ENCODE peak calls at places on chromosomes 5 and 9, in six cellular contexts. One of them, this sample, is unnamed.

GRCh38 chr5:55600536-55601208 is 65.9 kb upstream of the PLPP1 start:
- DNase-seq in A549: peak; percentile 21
- DNase-seq in NB4: peak; percentile 11
- DNase-seq in HepG2: no peak
- DNase-seq in GM12878: no peak
- DNase-seq in K562: no peak
- DNase-seq in this sample: peak; percentile 63

GRCh38 chr5:39730011-39730410 is 305.2 kb upstream of the DAB2 start:
- DNase-seq in HepG2: no peak
- DNase-seq in K562: no peak
- DNase-seq in NB4: no peak
- DNase-seq in GM12878: no peak
- DNase-seq in A549: peak; percentile 23
- DNase-seq in this sample: no peak

GRCh38 chr5:9239071-9239470 is 306.8 kb downstream of the SEMA5A start:
- DNase-seq in A549: no peak
- DNase-seq in HepG2: no peak
- DNase-seq in K562: no peak
- DNase-seq in NB4: no peak
- DNase-seq in GM12878: no peak
- DNase-seq in this sample: no peak

GRCh38 chr5:140324834-140325195 is 21.6 kb downstream of the HBEGF start:
- DNase-seq in K562: no peak
- DNase-seq in NB4: no peak
- DNase-seq in A549: no peak
- DNase-seq in HepG2: no peak
- DNase-seq in GM12878: no peak
- DNase-seq in this sample: no peak

GRCh38 chr5:143065996-143066522 is 295.9 kb downstream of the ARHGAP26 start:
- DNase-seq in GM12878: no peak
- DNase-seq in A549: no peak
- DNase-seq in HepG2: no peak
- DNase-seq in NB4: no peak
- DNase-seq in K562: no peak
- DNase-seq in this sample: no peak

GRCh38 chr9:35691325-35691631 is 1.6 kb upstream of the TPM2 start:
- DNase-seq in NB4: no peak
- DNase-seq in A549: no peak
- DNase-seq in HepG2: no peak
- DNase-seq in GM12878: no peak
- DNase-seq in K562: no peak
- DNase-seq in this sample: no peak

GRCh38 chr5:136174021-136174659 is 18.8 kb downstream of the SMIM32 start:
- DNase-seq in GM12878: peak; percentile 12
- DNase-seq in NB4: peak; percentile 52
- DNase-seq in K562: peak; percentile 39
- DNase-seq in A549: peak; percentile 72
- DNase-seq in HepG2: peak; percentile 67
- DNase-seq in this sample: peak; percentile 57

GRCh38 chr5:149809919-149810691 is 80.0 kb downstream of the PPARGC1B start:
- DNase-seq in HepG2: no peak
- DNase-seq in GM12878: no peak
- DNase-seq in A549: no peak
- DNase-seq in NB4: no peak
- DNase-seq in K562: peak; percentile 41
- DNase-seq in this sample: no peak

GRCh38 chr5:133859073-133859472 is 109.4 kb downstream of the C5orf15 start:
- DNase-seq in NB4: no peak
- DNase-seq in HepG2: no peak
- DNase-seq in GM12878: no peak
- DNase-seq in K562: no peak
- DNase-seq in A549: no peak
- DNase-seq in this sample: no peak

DNA sequence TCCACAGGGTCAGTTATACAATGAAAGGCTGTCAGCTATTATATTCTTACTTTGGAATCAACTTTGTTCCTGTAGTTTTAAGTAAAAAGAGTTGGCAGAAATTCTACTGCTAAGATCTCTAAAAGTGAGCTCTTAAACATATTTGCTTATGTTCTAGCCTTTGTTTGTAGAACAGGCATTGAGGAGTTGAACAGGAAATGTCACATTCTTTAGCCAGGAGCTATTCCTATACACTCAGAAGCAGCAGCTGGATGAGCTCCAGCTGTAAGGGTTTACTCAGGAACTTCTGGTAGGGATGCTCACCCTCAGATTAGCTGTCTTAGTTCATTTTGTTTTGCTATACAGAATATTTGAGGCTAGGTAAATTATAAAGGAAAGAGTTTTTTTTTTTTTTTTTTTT is 22.4 kb upstream of the SPINK14 start:
- DNase-seq in A549: no peak
- DNase-seq in HepG2: peak; percentile 77
- DNase-seq in GM12878: no peak
- DNase-seq in K562: no peak
- DNase-seq in NB4: no peak
- DNase-seq in this sample: peak; percentile 90
- TF ChIP-seq MAX in A549: no peak
- TF ChIP-seq MAX in HepG2: no peak
- TF ChIP-seq MAX in GM12878: no peak
- TF ChIP-seq MAX in K562: no peak
- TF ChIP-seq MAX in NB4: no peak
- TF ChIP-seq MAX in this sample: no peak

DNA sequence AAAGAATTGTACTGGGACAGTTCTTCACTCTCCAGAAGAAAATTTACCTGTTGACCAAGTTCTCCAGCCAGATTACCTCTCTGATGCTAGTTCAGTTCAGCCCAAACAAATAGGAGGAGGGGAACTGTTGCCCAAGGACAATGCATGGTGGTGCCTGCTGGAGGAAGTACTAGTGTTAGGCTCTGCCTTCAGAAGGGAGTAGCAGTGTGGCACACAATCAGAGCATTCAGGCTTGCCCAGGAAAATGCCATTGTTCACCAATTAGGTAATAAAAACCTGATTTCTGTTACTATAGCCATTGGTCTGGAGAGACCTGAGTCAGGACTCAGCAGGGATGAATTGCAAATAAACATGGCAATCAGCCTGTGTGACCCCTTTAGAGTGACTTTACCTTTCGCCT is 720.8 kb upstream of the ZNF608 start:
- DNase-seq in GM12878: no peak
- DNase-seq in K562: no peak
- DNase-seq in HepG2: no peak
- DNase-seq in A549: no peak
- DNase-seq in NB4: no peak
- DNase-seq in this sample: no peak
- TF ChIP-seq MYC in GM12878: no peak
- TF ChIP-seq MYC in K562: no peak
- TF ChIP-seq MYC in HepG2: no peak
- TF ChIP-seq MYC in A549: no peak
- TF ChIP-seq MYC in NB4: no peak
- TF ChIP-seq MYC in this sample: no peak

GRCh38 chr5:98128846-98129245 is 644.6 kb upstream of the RGMB start:
- DNase-seq in HepG2: no peak
- DNase-seq in GM12878: no peak
- DNase-seq in A549: no peak
- DNase-seq in NB4: no peak
- DNase-seq in K562: no peak
- DNase-seq in this sample: no peak
- TF ChIP-seq MAX in HepG2: no peak
- TF ChIP-seq MAX in GM12878: no peak
- TF ChIP-seq MAX in A549: no peak
- TF ChIP-seq MAX in NB4: no peak
- TF ChIP-seq MAX in K562: no peak
- TF ChIP-seq MAX in this sample: no peak

DNA sequence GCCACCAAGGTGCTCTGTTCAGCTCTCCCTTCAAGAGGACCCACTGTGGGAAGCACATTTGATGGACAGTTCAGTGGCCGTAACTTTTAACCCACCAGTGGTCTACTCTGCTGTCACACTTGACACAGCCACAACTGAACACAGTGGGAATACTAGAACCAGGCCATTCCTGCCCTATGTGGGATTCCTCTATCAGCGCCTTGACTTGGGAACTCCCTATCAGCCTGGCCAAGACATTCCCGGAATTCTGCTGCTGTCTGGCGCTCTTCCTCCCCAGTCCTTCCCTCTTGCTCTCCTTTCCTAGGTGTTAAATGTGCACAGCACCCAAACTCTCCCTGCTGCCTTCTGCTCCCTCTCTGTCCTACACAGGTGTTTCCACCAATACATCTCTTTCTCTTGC is 23.1 kb upstream of the SH3PXD2B start:
- DNase-seq in K562: no peak
- DNase-seq in GM12878: no peak
- DNase-seq in HepG2: no peak
- DNase-seq in A549: no peak
- DNase-seq in NB4: no peak
- DNase-seq in this sample: no peak
- TF ChIP-seq MYC in K562: no peak
- TF ChIP-seq MYC in GM12878: no peak
- TF ChIP-seq MYC in HepG2: no peak
- TF ChIP-seq MYC in A549: no peak
- TF ChIP-seq MYC in NB4: no peak
- TF ChIP-seq MYC in this sample: no peak

DNA sequence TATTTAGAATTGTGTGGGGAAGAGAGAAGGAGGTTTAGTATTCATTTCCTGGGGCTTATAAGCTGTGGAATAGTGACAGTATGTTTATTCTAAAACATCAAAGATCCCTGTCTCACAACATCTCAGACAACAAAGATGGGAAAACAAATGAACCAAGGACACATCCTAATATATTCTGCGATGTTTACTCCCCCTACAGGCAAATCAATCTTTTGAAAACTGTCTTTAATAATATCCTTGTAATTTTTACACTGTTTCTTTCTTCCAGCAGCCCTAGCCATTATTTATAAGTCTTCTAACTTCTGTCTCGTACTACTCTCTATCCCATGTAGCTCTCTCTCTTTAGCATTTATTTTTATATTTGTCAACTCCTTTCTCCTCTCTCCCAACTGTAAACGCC is 33.5 kb upstream of the TMEM252 start:
- DNase-seq in K562: no peak
- DNase-seq in GM12878: no peak
- DNase-seq in HepG2: no peak
- DNase-seq in NB4: no peak
- DNase-seq in A549: no peak
- DNase-seq in this sample: no peak
- TF ChIP-seq MAX in K562: no peak
- TF ChIP-seq MAX in GM12878: no peak
- TF ChIP-seq MAX in HepG2: no peak
- TF ChIP-seq MAX in NB4: no peak
- TF ChIP-seq MAX in A549: no peak
- TF ChIP-seq MAX in this sample: no peak

GRCh38 chr5:58261605-58262004 is 198.3 kb downstream of the PLK2 start:
- DNase-seq in K562: no peak
- DNase-seq in GM12878: no peak
- DNase-seq in NB4: no peak
- DNase-seq in HepG2: no peak
- DNase-seq in A549: no peak
- DNase-seq in this sample: no peak

GRCh38 chr5:58262226-58262625 is 197.7 kb downstream of the PLK2 start:
- DNase-seq in NB4: no peak
- DNase-seq in K562: no peak
- DNase-seq in HepG2: no peak
- DNase-seq in GM12878: no peak
- DNase-seq in A549: no peak
- DNase-seq in this sample: no peak

GRCh38 chr5:58260243-58260642 is 199.6 kb downstream of the PLK2 start:
- DNase-seq in HepG2: no peak
- DNase-seq in GM12878: no peak
- DNase-seq in A549: no peak
- DNase-seq in NB4: no peak
- DNase-seq in K562: no peak
- DNase-seq in this sample: no peak

GRCh38 chr5:58258984-58259684 is 200.8 kb downstream of the PLK2 start:
- DNase-seq in HepG2: no peak
- DNase-seq in NB4: no peak
- DNase-seq in GM12878: no peak
- DNase-seq in A549: peak; percentile 51
- DNase-seq in K562: no peak
- DNase-seq in this sample: no peak

DNA sequence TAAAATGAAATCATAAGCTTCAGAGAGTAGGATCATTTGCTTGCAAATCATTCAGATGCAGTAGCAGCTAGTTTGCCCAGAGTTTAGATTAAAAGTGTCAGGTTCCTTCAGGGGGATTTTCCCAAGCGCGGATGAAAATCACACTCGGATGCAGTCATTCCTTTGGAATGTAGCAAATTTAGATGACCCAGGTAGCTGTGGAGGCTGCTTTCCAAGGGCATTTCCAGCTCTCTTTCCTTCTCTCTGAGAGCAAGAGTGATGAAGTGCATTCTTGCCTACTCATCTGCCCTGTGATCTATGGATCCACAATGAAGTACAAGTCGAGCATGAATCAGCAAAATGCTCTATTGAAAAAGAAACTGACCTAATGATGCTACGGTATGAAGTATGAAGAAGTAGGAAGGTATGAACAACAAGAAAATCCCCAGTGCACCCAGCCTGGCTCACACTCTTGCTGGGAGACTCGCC is 200.2 kb downstream of the PLK2 start:
- DNase-seq in GM12878: no peak
- DNase-seq in HepG2: peak; percentile 3
- DNase-seq in K562: no peak
- DNase-seq in NB4: no peak
- DNase-seq in A549: peak; percentile 96
- DNase-seq in this sample: peak; percentile 85
- TF ChIP-seq MYC in GM12878: no peak
- TF ChIP-seq MYC in HepG2: no peak
- TF ChIP-seq MYC in K562: no peak
- TF ChIP-seq MYC in NB4: no peak
- TF ChIP-seq MYC in A549: no peak
- TF ChIP-seq MYC in this sample: no peak

DNA sequence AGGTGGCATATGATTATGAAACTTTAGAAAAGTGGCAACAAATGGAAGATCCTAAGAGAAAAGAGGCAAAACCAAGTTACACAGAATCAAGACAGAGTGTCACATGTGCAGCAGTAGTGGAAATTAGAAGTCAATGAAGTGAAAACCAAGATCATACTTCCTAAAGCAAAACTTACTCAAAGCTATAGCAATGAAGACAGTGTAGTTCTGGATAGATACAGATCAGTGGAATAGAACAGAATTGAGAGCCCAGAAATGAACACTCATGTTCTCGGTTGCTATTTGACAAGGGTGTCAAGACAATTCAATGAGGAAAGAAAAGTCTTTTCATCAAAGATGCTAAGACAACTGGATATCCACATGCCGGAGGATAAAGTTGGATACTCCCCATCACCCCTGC is 43.5 kb downstream of the NAA35 start:
- DNase-seq in K562: no peak
- DNase-seq in GM12878: no peak
- DNase-seq in NB4: no peak
- DNase-seq in HepG2: no peak
- DNase-seq in A549: no peak
- DNase-seq in this sample: no peak
- TF ChIP-seq MAX in K562: no peak
- TF ChIP-seq MAX in GM12878: no peak
- TF ChIP-seq MAX in NB4: no peak
- TF ChIP-seq MAX in HepG2: no peak
- TF ChIP-seq MAX in A549: no peak
- TF ChIP-seq MAX in this sample: no peak